ENCODE peak calls at places on chromosome 19, in seven cellular contexts. V, F, P, R, N, K and G are unnamed samples.

GRCh38 chr19:33815410-33816340 is 19.0 kb downstream of the KCTD15 start:
- DNase-seq in V (no peak), F (peak; percentile 9), P (no peak), R (no peak), N (no peak), K (no peak), G (peak; percentile 40)

GRCh38 chr19:16073988-16074387 is 2.3 kb upstream of the TPM4 start:
- DNase-seq in V (no peak), F (no peak), P (no peak), R (no peak), N (no peak), K (no peak), G (peak; percentile 42)

GRCh38 chr19:4744451-4745170 is 21.0 kb upstream of the DPP9 start:
- DNase-seq in V (no peak), F (peak; percentile 84), P (no peak), R (peak; percentile 52), N (peak; percentile 56), K (peak; percentile 75), G (no peak)

GRCh38 chr19:19657397-19657783 is 6.1 kb downstream of the ATP13A1 start:
- DNase-seq in V (peak; percentile 79), F (no peak), P (no peak), R (no peak), N (no peak), K (no peak), G (no peak)

GRCh38 chr19:16608290-16608704 is 19.7 kb downstream of the MED26 start:
- DNase-seq in V (no peak), F (peak; percentile 85), P (no peak), R (no peak), N (peak; percentile 66), K (peak; percentile 57), G (no peak)

GRCh38 chr19:17540174-17540573 is 15.3 kb upstream of the COLGALT1 start:
- DNase-seq in V (no peak), F (no peak), P (no peak), R (no peak), N (no peak), K (no peak), G (no peak)

GRCh38 chr19:14413765-14414171 is 5.4 kb downstream of the DDX39A start:
- DNase-seq in V (no peak), F (no peak), P (no peak), R (no peak), N (no peak), K (no peak), G (no peak)

GRCh38 chr19:21020298-21021227 is at the start of gene ZNF430:
- DNase-seq in V (peak; percentile 97), F (peak; percentile 87), P (peak; percentile 91), R (peak; percentile 94), N (peak; percentile 80), K (peak; percentile 64), G (peak; percentile 99)

GRCh38 chr19:48258350-48258749 is 2.6 kb upstream of the CARD8 start:
- DNase-seq in V (no peak), F (no peak), P (no peak), R (no peak), N (no peak), K (no peak), G (no peak)

GRCh38 chr19:42254083-42254849 is 662 bp downstream of the ERF start:
- DNase-seq in V (peak; percentile 73), F (no peak), P (peak; percentile 67), R (peak; percentile 92), N (no peak), K (no peak), G (peak; percentile 86)

GRCh38 chr19:45693168-45693788 is 812 bp downstream of the QPCTL start:
- DNase-seq in V (peak; percentile 81), F (peak; percentile 58), P (peak; percentile 88), R (peak; percentile 81), N (no peak), K (no peak), G (peak; percentile 95)

GRCh38 chr19:50548191-50549058 is 19.8 kb downstream of the LRRC4B start:
- DNase-seq in V (no peak), F (no peak), P (no peak), R (no peak), N (no peak), K (no peak), G (no peak)

GRCh38 chr19:29303035-29303706 is 90.2 kb upstream of the UQCRFS1 start:
- DNase-seq in V (no peak), F (no peak), P (no peak), R (no peak), N (no peak), K (no peak), G (no peak)

GRCh38 chr19:35843676-35844481 is 8.4 kb downstream of the NPHS1 start:
- DNase-seq in V (no peak), F (no peak), P (no peak), R (peak; percentile 88), N (no peak), K (no peak), G (peak; percentile 95)

GRCh38 chr19:49676136-49676689 is 858 bp upstream of the PRMT1 start:
- DNase-seq in V (no peak), F (peak; percentile 82), P (no peak), R (peak; percentile 99), N (peak; percentile 88), K (peak; percentile 80), G (peak; percentile 93)

GRCh38 chr19:11321206-11322126 is 18.0 kb downstream of the RAB3D start:
- DNase-seq in V (peak; percentile 78), F (no peak), P (no peak), R (no peak), N (no peak), K (no peak), G (peak; percentile 59)

GRCh38 chr19:52370341-52370710 is 603 bp downstream of the ZNF880 start:
- DNase-seq in V (no peak), F (no peak), P (no peak), R (no peak), N (no peak), K (no peak), G (no peak)

GRCh38 chr19:46373573-46374359 is 26.9 kb downstream of the PPP5C start:
- DNase-seq in V (no peak), F (peak; percentile 56), P (no peak), R (peak; percentile 93), N (no peak), K (no peak), G (peak; percentile 94)

GRCh38 chr19:7417671-7418324 is 69.1 kb downstream of the ARHGEF18 start:
- DNase-seq in V (no peak), F (peak; percentile 17), P (no peak), R (no peak), N (no peak), K (no peak), G (no peak)

GRCh38 chr19:3656073-3656746 is 29.6 kb upstream of the CACTIN start:
- DNase-seq in V (peak; percentile 93), F (peak; percentile 97), P (no peak), R (no peak), N (peak; percentile 64), K (no peak), G (no peak)

GRCh38 chr19:30224689-30225606 is 147.2 kb upstream of the ZNF536 start:
- DNase-seq in V (no peak), F (no peak), P (peak; percentile 33), R (peak; percentile 26), N (no peak), K (no peak), G (peak; percentile 63)

GRCh38 chr19:8610041-8610927 is at the start of gene ADAMTS10:
- DNase-seq in V (peak; percentile 30), F (no peak), P (peak; percentile 38), R (no peak), N (no peak), K (no peak), G (peak; percentile 78)

GRCh38 chr19:13089139-13089856 is 13.4 kb downstream of the LYL1 start:
- DNase-seq in V (peak; percentile 76), F (no peak), P (no peak), R (peak; percentile 28), N (no peak), K (no peak), G (peak; percentile 85)
- TF ChIP-seq CTCF in V (peak; percentile 83), F (peak; percentile 70), P (peak; percentile 48), R (no peak), N (peak; percentile 41), K (peak; percentile 49), G (peak; percentile 82)

GRCh38 chr19:44303305-44303704 is 1.5 kb downstream of the ZNF235 start:
- DNase-seq in V (no peak), F (no peak), P (no peak), R (no peak), N (no peak), K (no peak), G (no peak)

GRCh38 chr19:44305457-44305856 is 632 bp upstream of the ZNF235 start:
- DNase-seq in V (no peak), F (no peak), P (no peak), R (no peak), N (no peak), K (no peak), G (no peak)

GRCh38 chr19:44303976-44304568 is 753 bp downstream of the ZNF235 start:
- DNase-seq in V (peak; percentile 7), F (peak; percentile 29), P (no peak), R (peak; percentile 25), N (peak; percentile 17), K (no peak), G (peak; percentile 48)

GRCh38 chr19:44306283-44306682 is 1.5 kb upstream of the ZNF235 start:
- DNase-seq in V (no peak), F (no peak), P (no peak), R (no peak), N (no peak), K (no peak), G (no peak)

GRCh38 chr19:44304659-44305193 is at the start of gene ZNF235:
- DNase-seq in V (peak; percentile 85), F (peak; percentile 96), P (peak; percentile 64), R (peak; percentile 96), N (peak; percentile 94), K (peak; percentile 82), G (peak; percentile 96)
- TF ChIP-seq CTCF in V (no peak), F (no peak), P (no peak), R (no peak), N (no peak), K (no peak), G (no peak)

GRCh38 chr19:54156953-54157352 is 2.6 kb downstream of the LENG1 start:
- DNase-seq in V (no peak), F (no peak), P (no peak), R (no peak), N (no peak), K (no peak), G (no peak)

GRCh38 chr19:54160948-54161347 is 1.4 kb upstream of the LENG1 start:
- DNase-seq in V (no peak), F (no peak), P (no peak), R (no peak), N (no peak), K (no peak), G (no peak)

GRCh38 chr19:54160182-54160811 is 776 bp upstream of the LENG1 start:
- DNase-seq in V (no peak), F (no peak), P (no peak), R (no peak), N (no peak), K (no peak), G (no peak)

GRCh38 chr19:54158812-54159351 is 639 bp downstream of the LENG1 start:
- DNase-seq in V (no peak), F (peak; percentile 23), P (no peak), R (no peak), N (no peak), K (no peak), G (no peak)

GRCh38 chr19:54159352-54160181 is at the start of gene LENG1:
- DNase-seq in V (peak; percentile 99), F (peak; percentile 100), P (peak; percentile 91), R (peak; percentile 100), N (peak; percentile 99), K (peak; percentile 100), G (peak; percentile 100)
- TF ChIP-seq CTCF in V (peak; percentile 6), F (peak; percentile 64), P (peak; percentile 50), R (no peak), N (peak; percentile 39), K (peak; percentile 25), G (peak; percentile 65)

GRCh38 chr19:13029893-13030292 is 34.6 kb downstream of the NFIX start:
- DNase-seq in V (no peak), F (no peak), P (no peak), R (no peak), N (no peak), K (no peak), G (peak; percentile 79)
- TF ChIP-seq CTCF in V (peak; percentile 29), F (peak; percentile 70), P (peak; percentile 35), R (peak; percentile 31), N (peak; percentile 52), K (peak; percentile 41), G (peak; percentile 79)